ENCODE peak calls at places on chromosomes 16 and 17, in five cellular contexts. One of them, this sample, is unnamed.

GRCh38 chr16:17346774-17347569 is 123.8 kb downstream of the XYLT1 start:
- DNase-seq in CD4-positive, alpha-beta T cell: no peak
- DNase-seq in AG09309: no peak
- DNase-seq in foreskin fibroblast: no peak
- DNase-seq in thoracic aorta: no peak
- DNase-seq in this sample: no peak

GRCh38 chr16:73813523-73813922 is 483.1 kb upstream of the PSMD7 start:
- DNase-seq in AG09309: no peak
- DNase-seq in foreskin fibroblast: no peak
- DNase-seq in CD4-positive, alpha-beta T cell: no peak
- DNase-seq in thoracic aorta: no peak
- DNase-seq in this sample: no peak

GRCh38 chr17:57312242-57312641 is 55.9 kb downstream of the MSI2 start:
- DNase-seq in CD4-positive, alpha-beta T cell: no peak
- DNase-seq in AG09309: no peak
- DNase-seq in foreskin fibroblast: no peak
- DNase-seq in thoracic aorta: no peak
- DNase-seq in this sample: no peak

GRCh38 chr16:50806099-50807062 is 64.5 kb downstream of the CYLD start:
- DNase-seq in foreskin fibroblast: peak; percentile 77
- DNase-seq in CD4-positive, alpha-beta T cell: peak; percentile 81
- DNase-seq in AG09309: peak; percentile 75
- DNase-seq in thoracic aorta: peak; percentile 43
- DNase-seq in this sample: peak; percentile 33

GRCh38 chr17:79561486-79562116 is 49.2 kb downstream of the RBFOX3 start:
- DNase-seq in foreskin fibroblast: no peak
- DNase-seq in thoracic aorta: no peak
- DNase-seq in AG09309: no peak
- DNase-seq in CD4-positive, alpha-beta T cell: no peak
- DNase-seq in this sample: no peak

GRCh38 chr17:37742762-37743611 is 1.9 kb downstream of the HNF1B start:
- DNase-seq in AG09309: no peak
- DNase-seq in thoracic aorta: no peak
- DNase-seq in foreskin fibroblast: no peak
- DNase-seq in CD4-positive, alpha-beta T cell: no peak
- DNase-seq in this sample: no peak

GRCh38 chr17:65052585-65052984 is 4.0 kb downstream of the GNA13 start:
- DNase-seq in foreskin fibroblast: no peak
- DNase-seq in CD4-positive, alpha-beta T cell: no peak
- DNase-seq in AG09309: no peak
- DNase-seq in thoracic aorta: no peak
- DNase-seq in this sample: no peak

GRCh38 chr16:65319621-65320231 is 197.9 kb upstream of the CDH11 start:
- DNase-seq in AG09309: no peak
- DNase-seq in thoracic aorta: no peak
- DNase-seq in foreskin fibroblast: no peak
- DNase-seq in CD4-positive, alpha-beta T cell: no peak
- DNase-seq in this sample: no peak

GRCh38 chr17:38415250-38416194 is 12.7 kb upstream of the ARHGAP23 start:
- DNase-seq in CD4-positive, alpha-beta T cell: no peak
- DNase-seq in foreskin fibroblast: peak; percentile 24
- DNase-seq in thoracic aorta: no peak
- DNase-seq in AG09309: no peak
- DNase-seq in this sample: no peak

GRCh38 chr17:75059369-75060345 is 12.6 kb downstream of the KCTD2 start:
- DNase-seq in AG09309: peak; percentile 72
- DNase-seq in foreskin fibroblast: peak; percentile 66
- DNase-seq in CD4-positive, alpha-beta T cell: no peak
- DNase-seq in thoracic aorta: no peak
- DNase-seq in this sample: peak; percentile 65

GRCh38 chr17:73476890-73477350 is 165.1 kb upstream of the CDC42EP4 start:
- DNase-seq in CD4-positive, alpha-beta T cell: no peak
- DNase-seq in foreskin fibroblast: no peak
- DNase-seq in thoracic aorta: no peak
- DNase-seq in AG09309: no peak
- DNase-seq in this sample: no peak

GRCh38 chr16:66476328-66477027 is 49.4 kb downstream of the BEAN1 start:
- DNase-seq in CD4-positive, alpha-beta T cell: no peak
- DNase-seq in thoracic aorta: no peak
- DNase-seq in foreskin fibroblast: no peak
- DNase-seq in AG09309: no peak
- DNase-seq in this sample: no peak

GRCh38 chr16:30820952-30821421 is 34.0 kb upstream of the ZNF629 start:
- DNase-seq in AG09309: no peak
- DNase-seq in thoracic aorta: no peak
- DNase-seq in CD4-positive, alpha-beta T cell: no peak
- DNase-seq in foreskin fibroblast: no peak
- DNase-seq in this sample: no peak

GRCh38 chr16:73054732-73055481 is 7.0 kb upstream of the ZFHX3 start:
- DNase-seq in thoracic aorta: no peak
- DNase-seq in AG09309: no peak
- DNase-seq in CD4-positive, alpha-beta T cell: no peak
- DNase-seq in foreskin fibroblast: no peak
- DNase-seq in this sample: no peak

GRCh38 chr16:84547539-84548058 is 43.1 kb upstream of the MEAK7 start:
- DNase-seq in foreskin fibroblast: no peak
- DNase-seq in AG09309: no peak
- DNase-seq in thoracic aorta: no peak
- DNase-seq in CD4-positive, alpha-beta T cell: no peak
- DNase-seq in this sample: no peak

GRCh38 chr16:80265624-80266306 is 275.0 kb upstream of the DYNLRB2 start:
- DNase-seq in thoracic aorta: no peak
- DNase-seq in foreskin fibroblast: no peak
- DNase-seq in AG09309: peak; percentile 37
- DNase-seq in CD4-positive, alpha-beta T cell: no peak
- DNase-seq in this sample: no peak

GRCh38 chr17:632551-632950 is 82.1 kb downstream of the VPS53 start:
- DNase-seq in foreskin fibroblast: no peak
- DNase-seq in AG09309: no peak
- DNase-seq in CD4-positive, alpha-beta T cell: no peak
- DNase-seq in thoracic aorta: no peak
- DNase-seq in this sample: no peak

GRCh38 chr16:57771141-57771785 is 31.0 kb downstream of the KIFC3 start:
- DNase-seq in foreskin fibroblast: no peak
- DNase-seq in AG09309: no peak
- DNase-seq in CD4-positive, alpha-beta T cell: no peak
- DNase-seq in thoracic aorta: no peak
- DNase-seq in this sample: no peak

GRCh38 chr17:42535400-42536047 is 517 bp upstream of the NAGLU start:
- DNase-seq in CD4-positive, alpha-beta T cell: no peak
- DNase-seq in foreskin fibroblast: no peak
- DNase-seq in thoracic aorta: no peak
- DNase-seq in AG09309: no peak
- DNase-seq in this sample: no peak

GRCh38 chr17:14352139-14352538 is 51.3 kb downstream of the HS3ST3B1 start:
- DNase-seq in foreskin fibroblast: no peak
- DNase-seq in AG09309: no peak
- DNase-seq in thoracic aorta: no peak
- DNase-seq in CD4-positive, alpha-beta T cell: no peak
- DNase-seq in this sample: no peak

GRCh38 chr17:1560582-1561170 is 1.9 kb downstream of the PITPNA start:
- DNase-seq in foreskin fibroblast: no peak
- DNase-seq in thoracic aorta: no peak
- DNase-seq in AG09309: no peak
- DNase-seq in CD4-positive, alpha-beta T cell: no peak
- DNase-seq in this sample: no peak

GRCh38 chr16:66304961-66305360 is 61.5 kb upstream of the CDH5 start:
- DNase-seq in foreskin fibroblast: no peak
- DNase-seq in CD4-positive, alpha-beta T cell: no peak
- DNase-seq in AG09309: no peak
- DNase-seq in thoracic aorta: no peak
- DNase-seq in this sample: no peak

GRCh38 chr17:2723505-2723996 is 12.0 kb upstream of the CLUH start:
- DNase-seq in CD4-positive, alpha-beta T cell: no peak
- DNase-seq in AG09309: no peak
- DNase-seq in thoracic aorta: no peak
- DNase-seq in foreskin fibroblast: no peak
- DNase-seq in this sample: no peak

GRCh38 chr17:9520649-9521435 is 54.8 kb downstream of the STX8 start:
- DNase-seq in foreskin fibroblast: no peak
- DNase-seq in thoracic aorta: no peak
- DNase-seq in CD4-positive, alpha-beta T cell: no peak
- DNase-seq in AG09309: no peak
- DNase-seq in this sample: no peak

GRCh38 chr17:68909066-68909465 is 46.1 kb downstream of the ABCA8 start:
- DNase-seq in AG09309: peak; percentile 94
- DNase-seq in thoracic aorta: no peak
- DNase-seq in foreskin fibroblast: peak; percentile 90
- DNase-seq in CD4-positive, alpha-beta T cell: no peak
- DNase-seq in this sample: peak; percentile 96

GRCh38 chr16:85908444-85908843 is 9.5 kb downstream of the IRF8 start:
- DNase-seq in CD4-positive, alpha-beta T cell: no peak
- DNase-seq in AG09309: no peak
- DNase-seq in thoracic aorta: no peak
- DNase-seq in foreskin fibroblast: no peak
- DNase-seq in this sample: no peak

GRCh38 chr16:58046936-58047335 is 21.4 kb downstream of the MMP15 start:
- DNase-seq in AG09309: no peak
- DNase-seq in foreskin fibroblast: no peak
- DNase-seq in CD4-positive, alpha-beta T cell: no peak
- DNase-seq in thoracic aorta: no peak
- DNase-seq in this sample: no peak

GRCh38 chr16:57265850-57266530 is 18.5 kb downstream of the PLLP start:
- DNase-seq in AG09309: no peak
- DNase-seq in foreskin fibroblast: no peak
- DNase-seq in CD4-positive, alpha-beta T cell: no peak
- DNase-seq in thoracic aorta: no peak
- DNase-seq in this sample: no peak

GRCh38 chr16:57810197-57811024 is 8.1 kb upstream of the KIFC3 start:
- DNase-seq in foreskin fibroblast: peak; percentile 57
- DNase-seq in thoracic aorta: peak; percentile 45
- DNase-seq in AG09309: no peak
- DNase-seq in CD4-positive, alpha-beta T cell: peak; percentile 67
- DNase-seq in this sample: peak; percentile 57

GRCh38 chr16:57893559-57894389 is 77.2 kb downstream of the CNGB1 start:
- DNase-seq in AG09309: peak; percentile 60
- DNase-seq in CD4-positive, alpha-beta T cell: no peak
- DNase-seq in thoracic aorta: no peak
- DNase-seq in foreskin fibroblast: peak; percentile 56
- DNase-seq in this sample: peak; percentile 66

GRCh38 chr17:55632236-55632635 is 90.4 kb downstream of the TMEM100 start:
- DNase-seq in thoracic aorta: no peak
- DNase-seq in AG09309: no peak
- DNase-seq in foreskin fibroblast: no peak
- DNase-seq in CD4-positive, alpha-beta T cell: no peak
- DNase-seq in this sample: no peak

GRCh38 chr16:88936008-88936912 is 40.7 kb downstream of the CBFA2T3 start:
- DNase-seq in foreskin fibroblast: no peak
- DNase-seq in thoracic aorta: no peak
- DNase-seq in AG09309: no peak
- DNase-seq in CD4-positive, alpha-beta T cell: no peak
- DNase-seq in this sample: no peak
- TF ChIP-seq CTCF in foreskin fibroblast: no peak
- TF ChIP-seq CTCF in thoracic aorta: no peak
- TF ChIP-seq CTCF in AG09309: no peak
- TF ChIP-seq CTCF in CD4-positive, alpha-beta T cell: no peak
- TF ChIP-seq CTCF in this sample: no peak

DNA sequence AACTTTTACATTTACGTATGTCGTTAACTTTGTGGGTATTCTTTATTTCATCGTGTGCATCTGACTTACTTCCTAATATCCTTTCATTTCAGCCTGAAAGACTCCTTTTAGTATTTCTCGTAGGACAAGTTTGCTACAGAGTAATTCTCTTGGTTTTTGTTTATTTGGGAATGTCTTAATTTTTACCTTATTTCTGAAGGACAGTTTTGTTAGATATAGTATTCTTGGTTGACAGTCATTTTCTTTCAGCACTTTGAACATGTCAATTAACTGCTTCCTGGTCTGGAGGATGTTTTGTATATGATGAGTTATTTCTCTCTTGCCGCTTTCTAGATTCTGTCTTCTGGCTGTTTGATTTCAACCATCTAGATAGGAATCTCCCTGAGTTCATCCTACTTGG is 109.2 kb upstream of the NACA2 start:
- DNase-seq in CD4-positive, alpha-beta T cell: no peak
- DNase-seq in thoracic aorta: no peak
- DNase-seq in foreskin fibroblast: no peak
- DNase-seq in AG09309: no peak
- DNase-seq in this sample: no peak
- TF ChIP-seq CTCF in CD4-positive, alpha-beta T cell: no peak
- TF ChIP-seq CTCF in thoracic aorta: no peak
- TF ChIP-seq CTCF in foreskin fibroblast: no peak
- TF ChIP-seq CTCF in AG09309: no peak
- TF ChIP-seq CTCF in this sample: no peak

GRCh38 chr17:35871415-35871814 is 2.7 kb upstream of the HEATR9 start:
- DNase-seq in foreskin fibroblast: no peak
- DNase-seq in AG09309: no peak
- DNase-seq in CD4-positive, alpha-beta T cell: peak; percentile 19
- DNase-seq in thoracic aorta: no peak
- DNase-seq in this sample: no peak
- TF ChIP-seq CTCF in foreskin fibroblast: no peak
- TF ChIP-seq CTCF in AG09309: no peak
- TF ChIP-seq CTCF in CD4-positive, alpha-beta T cell: peak; percentile 22
- TF ChIP-seq CTCF in thoracic aorta: no peak
- TF ChIP-seq CTCF in this sample: no peak

DNA sequence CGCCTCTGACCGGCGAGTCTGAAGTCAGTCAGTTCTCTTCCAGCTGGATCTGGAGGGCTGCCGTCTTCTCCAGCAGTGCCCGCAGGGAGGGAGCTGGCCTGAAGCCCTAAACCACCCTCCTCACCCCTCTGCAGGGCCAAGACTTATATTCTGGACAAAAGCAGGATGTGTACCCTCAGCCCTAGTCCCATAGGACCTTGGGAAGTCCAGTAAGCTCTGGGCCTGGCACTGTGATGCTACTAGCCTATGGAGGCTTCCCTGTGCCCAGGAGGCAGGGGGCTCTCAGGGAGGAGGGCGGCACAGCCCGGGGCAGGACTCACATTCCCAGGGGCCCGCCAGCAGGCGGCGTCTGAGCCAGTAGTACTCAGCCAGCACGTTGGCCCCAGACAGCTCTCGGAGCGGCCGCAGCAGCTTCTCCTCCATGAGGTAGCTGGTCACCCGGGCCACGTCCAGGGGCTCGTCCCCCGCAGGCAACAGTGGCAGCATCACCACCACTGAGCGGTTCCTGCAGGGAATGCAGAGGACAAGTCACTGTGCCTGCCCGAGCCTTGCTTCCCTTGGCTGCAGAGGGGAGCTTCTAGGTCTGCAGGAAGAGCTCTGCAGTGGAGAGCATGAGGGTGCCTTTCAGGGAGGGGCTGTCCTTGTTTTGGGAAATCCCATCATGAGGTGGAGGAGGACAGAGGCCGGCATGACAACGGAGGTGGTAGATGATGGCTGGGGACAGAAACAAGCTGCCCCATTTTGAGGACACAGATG is 41.7 kb downstream of the RMI2 start:
- DNase-seq in CD4-positive, alpha-beta T cell: no peak
- DNase-seq in thoracic aorta: no peak
- DNase-seq in foreskin fibroblast: no peak
- DNase-seq in AG09309: no peak
- DNase-seq in this sample: no peak
- TF ChIP-seq CTCF in CD4-positive, alpha-beta T cell: no peak
- TF ChIP-seq CTCF in thoracic aorta: peak; percentile 59
- TF ChIP-seq CTCF in foreskin fibroblast: peak; percentile 52
- TF ChIP-seq CTCF in AG09309: peak; percentile 68
- TF ChIP-seq CTCF in this sample: peak; percentile 64

GRCh38 chr16:1906052-1906845 is 12.0 kb downstream of the HS3ST6 start:
- DNase-seq in AG09309: no peak
- DNase-seq in foreskin fibroblast: no peak
- DNase-seq in CD4-positive, alpha-beta T cell: no peak
- DNase-seq in thoracic aorta: no peak
- DNase-seq in this sample: no peak
- TF ChIP-seq CTCF in AG09309: no peak
- TF ChIP-seq CTCF in foreskin fibroblast: no peak
- TF ChIP-seq CTCF in CD4-positive, alpha-beta T cell: no peak
- TF ChIP-seq CTCF in thoracic aorta: no peak
- TF ChIP-seq CTCF in this sample: peak; percentile 11

This sample was measured in BJ.